ENCODE peak calls at places on chromosomes 12 and 14, in seven cellular contexts. One of them, this sample, is unnamed.
A peak's percentile ranks its signal among the peaks of the same experiment; 100 is the strongest.

GRCh38 chr12:79114896-79115295 is 250.3 kb downstream of the SYT1 start:
- DNase-seq in stomach: no peak
- DNase-seq in OCI-LY7: no peak
- DNase-seq in fibroblast of lung: no peak
- DNase-seq in astrocyte: no peak
- DNase-seq in A549: no peak
- DNase-seq in lung: no peak
- DNase-seq in this sample: no peak

GRCh38 chr14:87805315-87805723 is 187.7 kb downstream of the GALC start:
- DNase-seq in lung: no peak
- DNase-seq in stomach: peak; percentile 29
- DNase-seq in fibroblast of lung: peak; percentile 74
- DNase-seq in astrocyte: peak; percentile 72
- DNase-seq in OCI-LY7: peak; percentile 33
- DNase-seq in A549: peak; percentile 16
- DNase-seq in this sample: peak; percentile 4

GRCh38 chr12:2318286-2318685 is 265.5 kb downstream of the CACNA1C start:
- DNase-seq in fibroblast of lung: no peak
- DNase-seq in astrocyte: no peak
- DNase-seq in A549: no peak
- DNase-seq in lung: no peak
- DNase-seq in OCI-LY7: no peak
- DNase-seq in stomach: no peak
- DNase-seq in this sample: no peak

GRCh38 chr12:84950971-84951546 is 38.5 kb upstream of the SLC6A15 start:
- DNase-seq in OCI-LY7: no peak
- DNase-seq in stomach: no peak
- DNase-seq in fibroblast of lung: no peak
- DNase-seq in A549: no peak
- DNase-seq in lung: no peak
- DNase-seq in astrocyte: no peak
- DNase-seq in this sample: no peak

GRCh38 chr12:27504506-27504905 is 19.5 kb upstream of the PPFIBP1 start:
- DNase-seq in astrocyte: no peak
- DNase-seq in A549: no peak
- DNase-seq in stomach: no peak
- DNase-seq in fibroblast of lung: peak; percentile 55
- DNase-seq in lung: no peak
- DNase-seq in OCI-LY7: no peak
- DNase-seq in this sample: no peak

GRCh38 chr14:60649815-60650381 is 621 bp upstream of the SIX1 start:
- DNase-seq in OCI-LY7: no peak
- DNase-seq in astrocyte: no peak
- DNase-seq in lung: no peak
- DNase-seq in fibroblast of lung: no peak
- DNase-seq in A549: no peak
- DNase-seq in stomach: no peak
- DNase-seq in this sample: no peak

GRCh38 chr12:6752181-6752930 is 585 bp downstream of the MLF2 start:
- DNase-seq in A549: peak; percentile 86
- DNase-seq in stomach: no peak
- DNase-seq in lung: peak; percentile 47
- DNase-seq in astrocyte: peak; percentile 29
- DNase-seq in fibroblast of lung: peak; percentile 60
- DNase-seq in OCI-LY7: peak; percentile 42
- DNase-seq in this sample: peak; percentile 58

GRCh38 chr12:94650143-94651056 is at the start of gene TMCC3:
- DNase-seq in astrocyte: no peak
- DNase-seq in fibroblast of lung: peak; percentile 20
- DNase-seq in lung: no peak
- DNase-seq in A549: peak; percentile 28
- DNase-seq in stomach: peak; percentile 63
- DNase-seq in OCI-LY7: no peak
- DNase-seq in this sample: peak; percentile 79

GRCh38 chr12:1719139-1719538 is 28.3 kb downstream of the ADIPOR2 start:
- DNase-seq in OCI-LY7: no peak
- DNase-seq in A549: no peak
- DNase-seq in fibroblast of lung: no peak
- DNase-seq in astrocyte: no peak
- DNase-seq in lung: no peak
- DNase-seq in stomach: no peak
- DNase-seq in this sample: no peak

GRCh38 chr12:26266881-26267280 is 71.5 kb downstream of the SSPN start:
- DNase-seq in OCI-LY7: no peak
- DNase-seq in lung: no peak
- DNase-seq in stomach: no peak
- DNase-seq in A549: no peak
- DNase-seq in astrocyte: no peak
- DNase-seq in fibroblast of lung: peak; percentile 12
- DNase-seq in this sample: no peak

GRCh38 chr12:94690199-94690695 is 39.9 kb upstream of the TMCC3 start:
- DNase-seq in astrocyte: no peak
- DNase-seq in A549: no peak
- DNase-seq in OCI-LY7: no peak
- DNase-seq in lung: no peak
- DNase-seq in fibroblast of lung: no peak
- DNase-seq in stomach: no peak
- DNase-seq in this sample: no peak

GRCh38 chr12:60173213-60174170 is 577.7 kb downstream of the SLC16A7 start:
- DNase-seq in lung: no peak
- DNase-seq in astrocyte: no peak
- DNase-seq in A549: no peak
- DNase-seq in fibroblast of lung: no peak
- DNase-seq in stomach: no peak
- DNase-seq in OCI-LY7: no peak
- DNase-seq in this sample: no peak

GRCh38 chr12:109592195-109592904 is 18.8 kb downstream of the MVK start:
- DNase-seq in A549: no peak
- DNase-seq in lung: no peak
- DNase-seq in OCI-LY7: no peak
- DNase-seq in fibroblast of lung: no peak
- DNase-seq in astrocyte: no peak
- DNase-seq in stomach: no peak
- DNase-seq in this sample: no peak

GRCh38 chr12:15276088-15276698 is 46.1 kb upstream of the PTPRO start:
- DNase-seq in lung: no peak
- DNase-seq in OCI-LY7: peak; percentile 14
- DNase-seq in astrocyte: peak; percentile 10
- DNase-seq in fibroblast of lung: peak; percentile 19
- DNase-seq in A549: peak; percentile 46
- DNase-seq in stomach: no peak
- DNase-seq in this sample: peak; percentile 59

GRCh38 chr12:69502342-69503081 is 32.3 kb downstream of the FRS2 start:
- DNase-seq in A549: no peak
- DNase-seq in stomach: no peak
- DNase-seq in astrocyte: peak; percentile 88
- DNase-seq in fibroblast of lung: peak; percentile 92
- DNase-seq in OCI-LY7: no peak
- DNase-seq in lung: no peak
- DNase-seq in this sample: no peak

GRCh38 chr12:10849425-10849878 is at the start of gene PRR4:
- DNase-seq in OCI-LY7: no peak
- DNase-seq in stomach: no peak
- DNase-seq in A549: no peak
- DNase-seq in fibroblast of lung: peak; percentile 30
- DNase-seq in astrocyte: peak; percentile 12
- DNase-seq in lung: no peak
- DNase-seq in this sample: no peak

GRCh38 chr12:88391556-88391955 is 188.7 kb downstream of the KITLG start:
- DNase-seq in OCI-LY7: no peak
- DNase-seq in fibroblast of lung: peak; percentile 89
- DNase-seq in A549: peak; percentile 10
- DNase-seq in lung: no peak
- DNase-seq in stomach: no peak
- DNase-seq in astrocyte: peak; percentile 88
- DNase-seq in this sample: no peak

GRCh38 chr14:44170099-44170498 is 337.0 kb downstream of the FSCB start:
- DNase-seq in lung: no peak
- DNase-seq in OCI-LY7: no peak
- DNase-seq in A549: no peak
- DNase-seq in stomach: no peak
- DNase-seq in astrocyte: no peak
- DNase-seq in fibroblast of lung: no peak
- DNase-seq in this sample: no peak

GRCh38 chr14:21185506-21185905 is 29.6 kb upstream of the OR5AU1 start:
- DNase-seq in stomach: no peak
- DNase-seq in OCI-LY7: no peak
- DNase-seq in astrocyte: no peak
- DNase-seq in lung: no peak
- DNase-seq in A549: no peak
- DNase-seq in fibroblast of lung: no peak
- DNase-seq in this sample: no peak

GRCh38 chr12:67388331-67389163 is 119.4 kb downstream of the CAND1 start:
- DNase-seq in astrocyte: no peak
- DNase-seq in lung: no peak
- DNase-seq in OCI-LY7: peak; percentile 2
- DNase-seq in stomach: no peak
- DNase-seq in fibroblast of lung: no peak
- DNase-seq in A549: peak; percentile 7
- DNase-seq in this sample: no peak

GRCh38 chr12:96487214-96487613 is 2.2 kb upstream of the CFAP54 start:
- DNase-seq in OCI-LY7: no peak
- DNase-seq in lung: no peak
- DNase-seq in astrocyte: peak; percentile 89
- DNase-seq in stomach: no peak
- DNase-seq in A549: peak; percentile 55
- DNase-seq in fibroblast of lung: peak; percentile 92
- DNase-seq in this sample: no peak

GRCh38 chr12:67425394-67425793 is 156.2 kb downstream of the CAND1 start:
- DNase-seq in A549: no peak
- DNase-seq in fibroblast of lung: no peak
- DNase-seq in OCI-LY7: no peak
- DNase-seq in stomach: no peak
- DNase-seq in lung: no peak
- DNase-seq in astrocyte: no peak
- DNase-seq in this sample: peak; percentile 68

GRCh38 chr12:120677765-120678473 is 9.0 kb upstream of the MLEC start:
- DNase-seq in lung: no peak
- DNase-seq in A549: peak; percentile 37
- DNase-seq in stomach: no peak
- DNase-seq in astrocyte: no peak
- DNase-seq in OCI-LY7: peak; percentile 62
- DNase-seq in fibroblast of lung: peak; percentile 13
- DNase-seq in this sample: no peak

GRCh38 chr14:92513204-92513965 is at the start of gene RIN3:
- DNase-seq in lung: peak; percentile 61
- DNase-seq in OCI-LY7: no peak
- DNase-seq in astrocyte: peak; percentile 52
- DNase-seq in stomach: no peak
- DNase-seq in A549: peak; percentile 46
- DNase-seq in fibroblast of lung: peak; percentile 68
- DNase-seq in this sample: peak; percentile 70

GRCh38 chr14:36973806-36974442 is 198.5 kb downstream of the SLC25A21 start:
- DNase-seq in astrocyte: peak; percentile 74
- DNase-seq in stomach: no peak
- DNase-seq in lung: no peak
- DNase-seq in A549: no peak
- DNase-seq in fibroblast of lung: peak; percentile 83
- DNase-seq in OCI-LY7: no peak
- DNase-seq in this sample: no peak

GRCh38 chr14:64970776-64971451 is 1.2 kb downstream of the RAB15 start:
- DNase-seq in lung: peak; percentile 40
- DNase-seq in A549: peak; percentile 23
- DNase-seq in OCI-LY7: no peak
- DNase-seq in astrocyte: no peak
- DNase-seq in fibroblast of lung: peak; percentile 20
- DNase-seq in stomach: no peak
- DNase-seq in this sample: no peak
- H3K4me3 ChIP-seq in lung: peak overlapping the region; percentile 69
- H3K4me3 ChIP-seq in A549: peak overlapping the region; percentile 61
- H3K4me3 ChIP-seq in OCI-LY7: no peak overlapping the region
- H3K4me3 ChIP-seq in astrocyte: peak overlapping the region; percentile 61
- H3K4me3 ChIP-seq in fibroblast of lung: peak overlapping the region; percentile 54
- H3K4me3 ChIP-seq in stomach: peak overlapping the region; percentile 77
- H3K4me3 ChIP-seq in this sample: no peak overlapping the region

DNA sequence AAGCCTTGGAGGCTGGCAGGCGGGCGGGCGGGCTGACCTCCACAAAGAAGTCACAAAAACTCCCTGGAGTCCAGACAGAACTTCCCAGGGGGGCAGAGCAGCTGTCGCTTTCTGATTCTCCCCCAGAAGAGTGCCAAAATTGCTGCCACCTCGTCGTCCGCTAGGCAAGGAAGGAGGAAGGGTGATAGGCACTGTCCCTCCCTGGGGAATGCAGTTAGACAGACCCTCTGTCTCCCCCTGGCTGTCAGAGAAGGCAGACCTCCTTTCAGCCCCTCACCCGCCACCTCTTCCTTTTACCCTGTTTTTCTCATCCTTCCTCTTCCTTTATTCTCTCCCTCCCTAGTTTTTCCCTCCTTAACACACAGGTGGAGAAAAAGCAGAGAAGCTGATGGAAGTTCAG is 18.7 kb downstream of the GRIN2B start:
- DNase-seq in lung: no peak
- DNase-seq in stomach: no peak
- DNase-seq in astrocyte: no peak
- DNase-seq in fibroblast of lung: no peak
- DNase-seq in OCI-LY7: peak; percentile 37
- DNase-seq in A549: peak; percentile 20
- DNase-seq in this sample: no peak
- TF ChIP-seq CTCF in lung: no peak
- TF ChIP-seq CTCF in stomach: no peak
- TF ChIP-seq CTCF in astrocyte: no peak
- TF ChIP-seq CTCF in fibroblast of lung: no peak
- TF ChIP-seq CTCF in OCI-LY7: peak; percentile 66
- TF ChIP-seq CTCF in A549: peak; percentile 45
- TF ChIP-seq CTCF in this sample: no peak

DNA sequence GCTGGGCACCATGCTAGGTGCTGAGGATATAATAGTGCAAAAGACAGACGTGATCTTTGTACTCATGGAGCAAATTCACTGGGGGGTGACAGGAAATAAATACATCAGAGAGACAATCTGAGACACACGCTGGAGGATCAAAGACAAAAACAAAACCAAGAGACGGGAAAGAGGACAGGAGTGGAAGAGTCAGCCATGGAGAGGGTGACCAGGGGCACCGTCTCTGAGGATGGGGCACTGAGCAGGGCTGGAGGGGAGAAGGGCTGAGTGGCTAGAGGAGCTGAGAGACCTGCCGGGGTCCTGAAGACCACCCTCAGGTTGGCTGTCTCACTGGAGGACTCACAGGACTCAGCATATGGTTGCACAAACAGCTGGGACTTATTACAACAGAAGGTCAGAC is 81.9 kb downstream of the TMEM132D start:
- DNase-seq in stomach: no peak
- DNase-seq in lung: no peak
- DNase-seq in OCI-LY7: no peak
- DNase-seq in fibroblast of lung: no peak
- DNase-seq in A549: no peak
- DNase-seq in astrocyte: no peak
- DNase-seq in this sample: no peak
- H3K4me1 ChIP-seq in stomach: no peaks in the 10 kb centered on the region
- H3K4me1 ChIP-seq in lung: no peaks in the 10 kb centered on the region
- H3K4me1 ChIP-seq in OCI-LY7: no peaks in the 10 kb centered on the region
- H3K4me1 ChIP-seq in fibroblast of lung: no peaks in the 10 kb centered on the region
- H3K4me1 ChIP-seq in A549: no peaks in the 10 kb centered on the region
- H3K4me1 ChIP-seq in astrocyte: peaks cover 4% of the 10 kb centered on the region
- H3K4me1 ChIP-seq in this sample: no peaks in the 10 kb centered on the region

DNA sequence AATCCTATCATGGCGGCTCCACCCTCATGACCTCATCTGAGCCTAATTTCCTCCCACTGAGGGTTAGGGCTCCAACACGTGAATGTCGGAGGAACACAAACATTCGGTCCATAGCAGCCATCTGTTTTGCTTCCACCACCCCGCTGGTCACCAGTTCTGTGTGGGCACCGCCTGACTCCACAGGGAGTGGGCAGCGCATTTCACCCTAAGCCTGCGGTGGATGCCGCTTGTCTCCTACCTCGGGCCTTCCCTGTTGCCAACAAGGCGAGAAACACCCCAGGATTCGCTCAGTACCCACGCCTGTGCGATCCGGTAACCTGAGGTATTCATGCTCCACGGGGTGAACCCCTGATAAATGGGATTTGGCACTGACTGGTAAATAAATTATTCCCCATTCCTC is 95.2 kb upstream of the PPP2R5C start:
- DNase-seq in A549: no peak
- DNase-seq in lung: no peak
- DNase-seq in astrocyte: no peak
- DNase-seq in fibroblast of lung: no peak
- DNase-seq in stomach: no peak
- DNase-seq in OCI-LY7: no peak
- DNase-seq in this sample: no peak
- H3K4me3 ChIP-seq in A549: no peak overlapping the region
- H3K4me3 ChIP-seq in lung: no peak overlapping the region
- H3K4me3 ChIP-seq in astrocyte: no peak overlapping the region
- H3K4me3 ChIP-seq in fibroblast of lung: no peak overlapping the region
- H3K4me3 ChIP-seq in stomach: no peak overlapping the region
- H3K4me3 ChIP-seq in OCI-LY7: no peak overlapping the region
- H3K4me3 ChIP-seq in this sample: no peak overlapping the region